ENCODE peak calls at places on chromosomes 5 and 9, in eight cellular contexts. One of them, this sample, is unnamed.

GRCh38 chr5:77390795-77391194 is 101.3 kb downstream of the WDR41 start:
- DNase-seq in upper lobe of right lung: no peak
- DNase-seq in adipocyte: no peak
- DNase-seq in iPS DF 6.9: no peak
- DNase-seq in right cardiac atrium: no peak
- DNase-seq in mammary epithelial cell: peak; percentile 29
- DNase-seq in Panc1: no peak
- DNase-seq in GM23248: peak; percentile 93
- DNase-seq in this sample: no peak

GRCh38 chr5:123059455-123059854 is 22.9 kb upstream of the PPIC start:
- DNase-seq in upper lobe of right lung: no peak
- DNase-seq in adipocyte: no peak
- DNase-seq in iPS DF 6.9: no peak
- DNase-seq in right cardiac atrium: no peak
- DNase-seq in mammary epithelial cell: no peak
- DNase-seq in Panc1: no peak
- DNase-seq in GM23248: no peak
- DNase-seq in this sample: no peak

GRCh38 chr9:92740446-92740961 is 24.1 kb downstream of the BICD2 start:
- DNase-seq in upper lobe of right lung: peak; percentile 52
- DNase-seq in adipocyte: no peak
- DNase-seq in iPS DF 6.9: no peak
- DNase-seq in right cardiac atrium: no peak
- DNase-seq in mammary epithelial cell: peak; percentile 41
- DNase-seq in Panc1: no peak
- DNase-seq in GM23248: no peak
- DNase-seq in this sample: no peak

GRCh38 chr9:124455820-124456219 is 5.6 kb downstream of the ADGRD2 start:
- DNase-seq in upper lobe of right lung: peak; percentile 28
- DNase-seq in adipocyte: no peak
- DNase-seq in iPS DF 6.9: no peak
- DNase-seq in right cardiac atrium: no peak
- DNase-seq in mammary epithelial cell: no peak
- DNase-seq in Panc1: no peak
- DNase-seq in GM23248: no peak
- DNase-seq in this sample: no peak

GRCh38 chr5:10695055-10695649 is 65.9 kb downstream of the DAP start:
- DNase-seq in upper lobe of right lung: peak; percentile 89
- DNase-seq in adipocyte: peak; percentile 91
- DNase-seq in iPS DF 6.9: peak; percentile 43
- DNase-seq in right cardiac atrium: peak; percentile 68
- DNase-seq in mammary epithelial cell: peak; percentile 60
- DNase-seq in Panc1: peak; percentile 52
- DNase-seq in GM23248: peak; percentile 90
- DNase-seq in this sample: no peak

GRCh38 chr9:112443200-112443599 is 43.4 kb upstream of the KIAA1958 start:
- DNase-seq in upper lobe of right lung: no peak
- DNase-seq in adipocyte: peak; percentile 13
- DNase-seq in iPS DF 6.9: no peak
- DNase-seq in right cardiac atrium: no peak
- DNase-seq in mammary epithelial cell: no peak
- DNase-seq in Panc1: no peak
- DNase-seq in GM23248: peak; percentile 49
- DNase-seq in this sample: no peak

GRCh38 chr9:136722969-136723356 is 10.6 kb downstream of the DIPK1B start:
- DNase-seq in upper lobe of right lung: no peak
- DNase-seq in adipocyte: no peak
- DNase-seq in iPS DF 6.9: no peak
- DNase-seq in right cardiac atrium: no peak
- DNase-seq in mammary epithelial cell: no peak
- DNase-seq in Panc1: no peak
- DNase-seq in GM23248: no peak
- DNase-seq in this sample: no peak

GRCh38 chr9:33737811-33738606 is 57.4 kb upstream of the PRSS3 start:
- DNase-seq in upper lobe of right lung: no peak
- DNase-seq in adipocyte: peak; percentile 77
- DNase-seq in iPS DF 6.9: no peak
- DNase-seq in right cardiac atrium: no peak
- DNase-seq in mammary epithelial cell: peak; percentile 60
- DNase-seq in Panc1: peak; percentile 32
- DNase-seq in GM23248: peak; percentile 82
- DNase-seq in this sample: no peak

GRCh38 chr5:133441166-133441815 is 171.1 kb downstream of the FSTL4 start:
- DNase-seq in upper lobe of right lung: no peak
- DNase-seq in adipocyte: no peak
- DNase-seq in iPS DF 6.9: no peak
- DNase-seq in right cardiac atrium: no peak
- DNase-seq in mammary epithelial cell: no peak
- DNase-seq in Panc1: no peak
- DNase-seq in GM23248: no peak
- DNase-seq in this sample: no peak

GRCh38 chr5:6302099-6302498 is 76.2 kb downstream of the MED10 start:
- DNase-seq in upper lobe of right lung: no peak
- DNase-seq in adipocyte: no peak
- DNase-seq in iPS DF 6.9: no peak
- DNase-seq in right cardiac atrium: no peak
- DNase-seq in mammary epithelial cell: no peak
- DNase-seq in Panc1: no peak
- DNase-seq in GM23248: no peak
- DNase-seq in this sample: no peak

GRCh38 chr5:16291894-16292293 is 112.3 kb upstream of the MARCHF11 start:
- DNase-seq in upper lobe of right lung: no peak
- DNase-seq in adipocyte: no peak
- DNase-seq in iPS DF 6.9: no peak
- DNase-seq in right cardiac atrium: no peak
- DNase-seq in mammary epithelial cell: no peak
- DNase-seq in Panc1: no peak
- DNase-seq in GM23248: no peak
- DNase-seq in this sample: no peak

GRCh38 chr5:12911156-12911555 is 1006.9 kb upstream of the CTNND2 start:
- DNase-seq in upper lobe of right lung: no peak
- DNase-seq in adipocyte: no peak
- DNase-seq in iPS DF 6.9: no peak
- DNase-seq in right cardiac atrium: no peak
- DNase-seq in mammary epithelial cell: no peak
- DNase-seq in Panc1: no peak
- DNase-seq in GM23248: no peak
- DNase-seq in this sample: no peak

GRCh38 chr5:42896523-42896922 is 84.8 kb upstream of the SELENOP start:
- DNase-seq in upper lobe of right lung: no peak
- DNase-seq in adipocyte: no peak
- DNase-seq in iPS DF 6.9: no peak
- DNase-seq in right cardiac atrium: no peak
- DNase-seq in mammary epithelial cell: no peak
- DNase-seq in Panc1: no peak
- DNase-seq in GM23248: no peak
- DNase-seq in this sample: no peak

GRCh38 chr5:10438301-10438700 is 3.4 kb upstream of the ROPN1L start:
- DNase-seq in upper lobe of right lung: no peak
- DNase-seq in adipocyte: no peak
- DNase-seq in iPS DF 6.9: no peak
- DNase-seq in right cardiac atrium: no peak
- DNase-seq in mammary epithelial cell: no peak
- DNase-seq in Panc1: no peak
- DNase-seq in GM23248: no peak
- DNase-seq in this sample: no peak

GRCh38 chr5:110809006-110809405 is 70.2 kb downstream of the SLC25A46 start:
- DNase-seq in upper lobe of right lung: no peak
- DNase-seq in adipocyte: no peak
- DNase-seq in iPS DF 6.9: no peak
- DNase-seq in right cardiac atrium: no peak
- DNase-seq in mammary epithelial cell: no peak
- DNase-seq in Panc1: no peak
- DNase-seq in GM23248: peak; percentile 1
- DNase-seq in this sample: no peak

GRCh38 chr9:86721843-86722705 is 225.2 kb downstream of the GAS1 start:
- DNase-seq in upper lobe of right lung: no peak
- DNase-seq in adipocyte: peak; percentile 94
- DNase-seq in iPS DF 6.9: no peak
- DNase-seq in right cardiac atrium: peak; percentile 64
- DNase-seq in mammary epithelial cell: peak; percentile 72
- DNase-seq in Panc1: no peak
- DNase-seq in GM23248: peak; percentile 92
- DNase-seq in this sample: no peak

GRCh38 chr5:67160985-67161384 is 35.6 kb downstream of the CD180 start:
- DNase-seq in upper lobe of right lung: no peak
- DNase-seq in adipocyte: peak; percentile 91
- DNase-seq in iPS DF 6.9: no peak
- DNase-seq in right cardiac atrium: no peak
- DNase-seq in mammary epithelial cell: peak; percentile 85
- DNase-seq in Panc1: peak; percentile 24
- DNase-seq in GM23248: peak; percentile 92
- DNase-seq in this sample: no peak

GRCh38 chr9:131082774-131083512 is 13.4 kb upstream of the AIF1L start:
- DNase-seq in upper lobe of right lung: no peak
- DNase-seq in adipocyte: no peak
- DNase-seq in iPS DF 6.9: no peak
- DNase-seq in right cardiac atrium: no peak
- DNase-seq in mammary epithelial cell: no peak
- DNase-seq in Panc1: no peak
- DNase-seq in GM23248: no peak
- DNase-seq in this sample: no peak

GRCh38 chr5:112975721-112976431 is 722 bp upstream of the DCP2 start:
- DNase-seq in upper lobe of right lung: no peak
- DNase-seq in adipocyte: no peak
- DNase-seq in iPS DF 6.9: no peak
- DNase-seq in right cardiac atrium: no peak
- DNase-seq in mammary epithelial cell: no peak
- DNase-seq in Panc1: no peak
- DNase-seq in GM23248: no peak
- DNase-seq in this sample: no peak

GRCh38 chr9:128420651-128421473 is at the start of gene CERCAM:
- DNase-seq in upper lobe of right lung: peak; percentile 73
- DNase-seq in adipocyte: peak; percentile 83
- DNase-seq in iPS DF 6.9: no peak
- DNase-seq in right cardiac atrium: peak; percentile 69
- DNase-seq in mammary epithelial cell: peak; percentile 36
- DNase-seq in Panc1: no peak
- DNase-seq in GM23248: peak; percentile 83
- DNase-seq in this sample: no peak

GRCh38 chr9:38278931-38279532 is 113.5 kb upstream of the ALDH1B1 start:
- DNase-seq in upper lobe of right lung: no peak
- DNase-seq in adipocyte: no peak
- DNase-seq in iPS DF 6.9: no peak
- DNase-seq in right cardiac atrium: no peak
- DNase-seq in mammary epithelial cell: no peak
- DNase-seq in Panc1: no peak
- DNase-seq in GM23248: no peak
- DNase-seq in this sample: no peak

GRCh38 chr5:51392689-51393199 is 9.5 kb downstream of the ISL1 start:
- DNase-seq in upper lobe of right lung: no peak
- DNase-seq in adipocyte: no peak
- DNase-seq in iPS DF 6.9: no peak
- DNase-seq in right cardiac atrium: no peak
- DNase-seq in mammary epithelial cell: no peak
- DNase-seq in Panc1: no peak
- DNase-seq in GM23248: no peak
- DNase-seq in this sample: no peak

GRCh38 chr5:179370490-179371122 is 25.3 kb upstream of the ADAMTS2 start:
- DNase-seq in upper lobe of right lung: peak; percentile 37
- DNase-seq in adipocyte: no peak
- DNase-seq in iPS DF 6.9: no peak
- DNase-seq in right cardiac atrium: no peak
- DNase-seq in mammary epithelial cell: no peak
- DNase-seq in Panc1: no peak
- DNase-seq in GM23248: no peak
- DNase-seq in this sample: no peak

GRCh38 chr5:161378701-161379100 is 167.8 kb downstream of the GABRB2 start:
- DNase-seq in upper lobe of right lung: no peak
- DNase-seq in adipocyte: no peak
- DNase-seq in iPS DF 6.9: no peak
- DNase-seq in right cardiac atrium: no peak
- DNase-seq in mammary epithelial cell: no peak
- DNase-seq in Panc1: no peak
- DNase-seq in GM23248: no peak
- DNase-seq in this sample: no peak

DNA sequence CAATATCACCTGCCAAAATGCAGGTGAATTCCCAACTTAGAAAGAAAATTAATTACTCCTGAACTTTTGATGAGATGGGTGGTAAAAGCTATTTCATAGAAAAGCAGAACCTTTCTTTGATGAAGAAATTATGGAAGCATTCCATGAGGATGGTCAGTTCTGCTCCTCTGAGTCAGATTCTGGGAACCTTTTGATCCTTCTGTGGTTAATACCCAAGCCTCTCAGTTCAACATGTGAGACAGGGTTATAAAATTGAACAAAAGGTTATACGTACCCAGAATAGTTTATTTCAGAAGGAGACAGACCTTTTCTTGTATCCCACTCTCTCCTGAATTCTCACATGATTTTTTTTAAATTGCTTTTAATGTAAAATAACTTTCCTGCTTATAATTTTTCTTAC is 767.6 kb upstream of the ADAMTS16 start:
- DNase-seq in upper lobe of right lung: no peak
- DNase-seq in adipocyte: no peak
- DNase-seq in iPS DF 6.9: no peak
- DNase-seq in right cardiac atrium: no peak
- DNase-seq in mammary epithelial cell: peak; percentile 57
- DNase-seq in Panc1: no peak
- DNase-seq in GM23248: no peak
- DNase-seq in this sample: no peak
- H3K9me3 ChIP-seq in upper lobe of right lung: no peaks in the 10 kb centered on the region
- H3K9me3 ChIP-seq in adipocyte: no peaks in the 10 kb centered on the region
- H3K9me3 ChIP-seq in iPS DF 6.9: no peaks in the 10 kb centered on the region
- H3K9me3 ChIP-seq in right cardiac atrium: no peaks in the 10 kb centered on the region
- H3K9me3 ChIP-seq in mammary epithelial cell: no peaks in the 10 kb centered on the region
- H3K9me3 ChIP-seq in Panc1: no peaks in the 10 kb centered on the region
- H3K9me3 ChIP-seq in GM23248: no peaks in the 10 kb centered on the region
- H3K9me3 ChIP-seq in this sample: no peaks in the 10 kb centered on the region

GRCh38 chr5:158409507-158409906 is 550.6 kb upstream of the CLINT1 start:
- DNase-seq in upper lobe of right lung: no peak
- DNase-seq in adipocyte: no peak
- DNase-seq in iPS DF 6.9: no peak
- DNase-seq in right cardiac atrium: no peak
- DNase-seq in mammary epithelial cell: no peak
- DNase-seq in Panc1: no peak
- DNase-seq in GM23248: no peak
- DNase-seq in this sample: no peak
- H3K9me3 ChIP-seq in upper lobe of right lung: no peaks in the 10 kb centered on the region
- H3K9me3 ChIP-seq in adipocyte: no peaks in the 10 kb centered on the region
- H3K9me3 ChIP-seq in iPS DF 6.9: no peaks in the 10 kb centered on the region
- H3K9me3 ChIP-seq in right cardiac atrium: no peaks in the 10 kb centered on the region
- H3K9me3 ChIP-seq in mammary epithelial cell: peaks cover 2% of the 10 kb centered on the region
- H3K9me3 ChIP-seq in Panc1: no peaks in the 10 kb centered on the region
- H3K9me3 ChIP-seq in GM23248: no peaks in the 10 kb centered on the region
- H3K9me3 ChIP-seq in this sample: no peaks in the 10 kb centered on the region

GRCh38 chr9:96769989-96770388 is 7.9 kb downstream of the ZNF510 start:
- DNase-seq in upper lobe of right lung: no peak
- DNase-seq in adipocyte: no peak
- DNase-seq in iPS DF 6.9: no peak
- DNase-seq in right cardiac atrium: no peak
- DNase-seq in mammary epithelial cell: no peak
- DNase-seq in Panc1: no peak
- DNase-seq in GM23248: no peak
- DNase-seq in this sample: no peak
- H3K9me3 ChIP-seq in upper lobe of right lung: peaks cover 45% of the 10 kb centered on the region
- H3K9me3 ChIP-seq in adipocyte: peaks cover 88% of the 10 kb centered on the region
- H3K9me3 ChIP-seq in iPS DF 6.9: no peaks in the 10 kb centered on the region
- H3K9me3 ChIP-seq in right cardiac atrium: peaks cover 4% of the 10 kb centered on the region
- H3K9me3 ChIP-seq in mammary epithelial cell: peaks cover 33% of the 10 kb centered on the region
- H3K9me3 ChIP-seq in Panc1: peaks cover 55% of the 10 kb centered on the region
- H3K9me3 ChIP-seq in GM23248: peaks cover 4% of the 10 kb centered on the region
- H3K9me3 ChIP-seq in this sample: peaks cover 41% of the 10 kb centered on the region

GRCh38 chr5:158616707-158617106 is 483.0 kb downstream of the EBF1 start:
- DNase-seq in upper lobe of right lung: no peak
- DNase-seq in adipocyte: peak; percentile 36
- DNase-seq in iPS DF 6.9: no peak
- DNase-seq in right cardiac atrium: no peak
- DNase-seq in mammary epithelial cell: no peak
- DNase-seq in Panc1: no peak
- DNase-seq in GM23248: peak; percentile 59
- DNase-seq in this sample: no peak
- H3K9me3 ChIP-seq in upper lobe of right lung: no peaks in the 10 kb centered on the region
- H3K9me3 ChIP-seq in adipocyte: no peaks in the 10 kb centered on the region
- H3K9me3 ChIP-seq in iPS DF 6.9: no peaks in the 10 kb centered on the region
- H3K9me3 ChIP-seq in right cardiac atrium: no peaks in the 10 kb centered on the region
- H3K9me3 ChIP-seq in mammary epithelial cell: no peaks in the 10 kb centered on the region
- H3K9me3 ChIP-seq in Panc1: no peaks in the 10 kb centered on the region
- H3K9me3 ChIP-seq in GM23248: no peaks in the 10 kb centered on the region
- H3K9me3 ChIP-seq in this sample: no peaks in the 10 kb centered on the region

This sample was measured in T-helper 17 cell.